ENCODE peak calls at places on chromosomes 1 and 21, in seven cellular contexts. W is OCI-M1, E is COR-L47, L is NCI-H1105, F is fibroblast of mammary gland, Y is psoas muscle, K is NCI-H1092. X is an unnamed sample.

GRCh38 chr21:33686386-33686785 is 44.1 kb downstream of the ITSN1 start:
- DNase-seq in W (no peak), E (no peak), L (no peak), F (no peak), Y (no peak), K (no peak), X (peak)

GRCh38 chr1:23720256-23720995 is 22.8 kb upstream of the ELOA start:
- DNase-seq in W (no peak), E (no peak), L (no peak), F (no peak), Y (no peak), K (no peak), X (no peak)

GRCh38 chr1:234869182-234870019 is 259.2 kb downstream of the TOMM20 start:
- DNase-seq in W (no peak), E (no peak), L (no peak), F (no peak), Y (no peak), K (no peak), X (peak)

GRCh38 chr1:109193653-109194590 is 19.8 kb upstream of the SARS1 start:
- DNase-seq in W (peak), E (peak), L (peak), F (no peak), Y (peak), K (no peak), X (peak)

GRCh38 chr1:108719654-108720435 is 7.1 kb downstream of the FNDC7 start:
- DNase-seq in W (no peak), E (no peak), L (no peak), F (peak), Y (no peak), K (no peak), X (peak)

GRCh38 chr1:160007577-160008200 is 24.1 kb downstream of the PIGM start:
- DNase-seq in W (peak), E (no peak), L (no peak), F (peak), Y (no peak), K (peak), X (peak)

GRCh38 chr1:111990026-111990877 is 784 bp upstream of the KCND3 start:
- DNase-seq in W (no peak), E (peak), L (peak), F (no peak), Y (peak), K (no peak), X (peak)

GRCh38 chr1:156804026-156804425 is 12.6 kb downstream of the SH2D2A start:
- DNase-seq in W (peak), E (no peak), L (no peak), F (no peak), Y (no peak), K (no peak), X (peak)

GRCh38 chr1:154608522-154609294 is 722 bp upstream of the ADAR start:
- DNase-seq in W (peak), E (peak), L (peak), F (peak), Y (peak), K (peak), X (peak)

GRCh38 chr21:35378881-35379280 is 329.8 kb upstream of the RUNX1 start:
- DNase-seq in W (no peak), E (no peak), L (no peak), F (no peak), Y (no peak), K (no peak), X (no peak)

GRCh38 chr1:62439652-62440371 is 3.0 kb downstream of the USP1 start:
- DNase-seq in W (peak), E (no peak), L (no peak), F (peak), Y (no peak), K (no peak), X (no peak)

GRCh38 chr1:222095606-222096475 is 354.0 kb upstream of the DUSP10 start:
- DNase-seq in W (peak), E (no peak), L (no peak), F (peak), Y (no peak), K (no peak), X (peak)

GRCh38 chr1:89996415-89997110 is 1.7 kb downstream of the ZNF326 start:
- DNase-seq in W (no peak), E (no peak), L (no peak), F (no peak), Y (no peak), K (no peak), X (no peak)

GRCh38 chr1:34784751-34785221 is 3.8 kb downstream of the GJB3 start:
- DNase-seq in W (no peak), E (no peak), L (no peak), F (no peak), Y (no peak), K (no peak), X (no peak)

X was measured in NCI-H69.